ENCODE peak calls at places on chromosomes 4 and X, in four cellular contexts. C is AG09309, G is fibroblast of the aortic adventitia, B is AG10803. A is an unnamed sample.

GRCh38 chr4:40908702-40909362 is 159.1 kb downstream of the NSUN7 start:
- DNase-seq in C (no peak), G (peak), B (peak), A (no peak)

GRCh38 chr4:74111990-74112389 is 13.0 kb upstream of the CXCL2 start:
- DNase-seq in C (no peak), G (peak), B (peak), A (peak)

GRCh38 chr4:25704516-25704915 is 48.9 kb downstream of the SLC34A2 start:
- DNase-seq in C (no peak), G (no peak), B (no peak), A (no peak)

GRCh38 chrX:129701624-129702069 is 37.1 kb upstream of the XPNPEP2 start:
- DNase-seq in C (no peak), G (peak), B (peak), A (no peak)

GRCh38 chr4:131459430-131460101 is 1689.5 kb upstream of the PCDH10 start:
- DNase-seq in C (no peak), G (no peak), B (no peak), A (no peak)

GRCh38 chrX:15790766-15791380 is 589 bp downstream of the ZRSR2 start:
- DNase-seq in C (no peak), G (peak), B (peak), A (no peak)

GRCh38 chrX:130260316-130260715 is 8.4 kb downstream of the ZNF280C start:
- DNase-seq in C (peak), G (no peak), B (no peak), A (no peak)

GRCh38 chr4:1512738-1513660 is 106.8 kb upstream of the NKX1-1 start:
- DNase-seq in C (no peak), G (no peak), B (peak), A (no peak)

GRCh38 chrX:68490644-68491043 is 8.2 kb upstream of the YIPF6 start:
- DNase-seq in C (no peak), G (peak), B (peak), A (peak)

GRCh38 chrX:154378799-154379568 is at the start of gene EMD:
- DNase-seq in C (peak), G (peak), B (peak), A (peak)

GRCh38 chr4:71026086-71026485 is 32.6 kb downstream of the DCK start:
- DNase-seq in C (peak), G (peak), B (peak), A (peak)

GRCh38 chr4:89296399-89296798 is 11.2 kb downstream of the GPRIN3 start:
- DNase-seq in C (no peak), G (no peak), B (no peak), A (no peak)
- H3K4me3 ChIP-seq in C (no peak), G (no peak), B (no peak), A (no peak)

DNA sequence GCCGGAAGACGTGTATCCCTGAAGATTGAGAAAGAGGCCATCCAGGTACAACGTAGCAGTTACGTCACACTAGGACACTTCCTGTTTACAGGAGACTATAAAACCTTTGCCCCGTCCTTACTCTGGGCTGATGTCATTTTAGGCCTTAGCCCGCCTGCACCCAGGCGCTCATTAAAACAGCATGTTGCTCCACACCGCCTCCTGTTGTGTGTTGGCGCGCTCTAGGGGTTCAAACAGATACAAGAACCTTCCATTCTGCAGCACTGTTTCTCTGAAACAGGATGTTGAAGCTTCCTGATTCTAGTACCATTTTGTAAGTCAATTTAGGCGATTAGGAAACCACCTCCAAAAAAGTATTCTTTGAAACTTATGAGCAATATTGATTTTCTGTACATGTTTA is 722.1 kb downstream of the PCDH7 start:
- DNase-seq in C (no peak), G (no peak), B (no peak), A (no peak)
- TF ChIP-seq CTCF in C (no peak), G (no peak), B (no peak), A (no peak)

DNA sequence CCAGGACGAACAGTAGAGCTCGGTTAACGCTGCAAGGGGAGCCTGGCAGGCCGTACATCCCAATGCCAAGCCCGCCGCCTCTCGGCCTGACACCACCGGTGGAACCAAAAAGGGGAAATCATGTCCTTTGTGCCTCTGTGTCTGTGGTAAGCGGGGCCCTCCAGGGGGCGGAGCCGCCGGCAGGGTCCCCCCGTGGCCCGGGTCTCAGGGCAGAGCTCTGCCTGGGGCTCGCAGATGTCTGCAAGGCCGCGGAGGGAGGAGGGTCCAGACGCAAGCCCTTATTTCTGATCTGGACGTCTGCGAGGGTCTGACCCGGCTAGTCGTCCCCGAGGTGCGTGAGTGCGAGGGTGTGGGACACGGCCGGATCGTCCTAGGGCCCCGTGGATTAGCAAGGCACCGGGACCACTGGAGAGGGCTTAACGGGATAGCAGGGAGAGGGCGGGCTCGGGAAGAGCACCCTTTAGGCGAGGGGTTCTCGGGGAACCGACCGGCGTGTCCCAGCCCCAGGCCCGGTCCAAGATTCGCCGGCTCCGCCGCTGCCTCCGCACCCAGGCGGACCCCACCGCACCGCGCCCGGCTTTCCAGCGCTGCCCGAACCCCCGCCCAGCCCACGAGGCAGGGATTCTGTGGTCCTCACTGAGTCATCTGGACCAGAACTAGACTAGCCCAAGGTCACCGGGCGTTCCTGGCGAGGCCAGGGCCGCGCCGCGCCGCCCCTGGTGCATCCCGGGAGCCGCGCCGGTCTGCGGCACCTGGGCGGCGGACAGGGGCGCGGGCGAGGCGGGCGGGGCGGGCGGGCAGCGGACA is 858 bp upstream of the FAM193A start:
- DNase-seq in C (no peak), G (peak), B (peak), A (no peak)
- H3K4me3 ChIP-seq in C (peak), G (peak), B (peak), A (peak)

DNA sequence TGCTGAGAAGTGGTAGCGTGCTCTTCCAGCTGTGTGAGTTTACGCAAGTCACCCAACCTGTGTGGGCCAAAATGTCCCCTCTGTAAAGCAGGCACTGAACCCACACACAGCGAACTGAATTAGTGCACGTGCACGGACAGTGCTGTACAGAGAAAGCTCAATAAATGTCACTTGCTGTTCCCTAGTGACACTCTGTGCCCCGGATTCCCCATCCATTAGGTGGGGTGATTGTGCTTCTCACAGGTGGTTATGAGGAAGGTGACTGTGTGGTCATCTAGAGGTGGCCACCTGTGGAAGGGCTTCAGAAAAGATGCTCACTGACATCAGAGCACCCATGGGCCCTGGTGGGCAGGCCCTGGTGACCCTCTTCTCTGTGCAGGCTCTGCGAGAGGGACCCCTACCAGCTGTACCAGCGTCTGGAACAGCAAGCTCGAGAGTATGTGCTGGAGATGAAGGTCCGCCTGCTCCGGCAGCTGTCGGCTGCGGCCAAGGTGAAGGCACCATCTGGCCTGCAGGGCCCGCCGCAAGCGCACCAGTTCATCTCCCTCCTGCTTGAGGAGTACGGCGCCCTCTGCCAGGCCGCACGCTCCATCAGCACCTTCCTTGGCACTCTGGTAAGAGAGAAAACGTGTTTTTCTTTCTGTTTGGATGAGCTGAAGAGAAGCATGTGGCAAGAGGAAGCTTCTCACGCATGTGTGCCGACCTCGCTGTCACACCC is 94.3 kb downstream of the FAM193A start:
- DNase-seq in C (no peak), G (no peak), B (no peak), A (no peak)
- TF ChIP-seq CTCF in C (no peak), G (no peak), B (no peak), A (no peak)

DNA sequence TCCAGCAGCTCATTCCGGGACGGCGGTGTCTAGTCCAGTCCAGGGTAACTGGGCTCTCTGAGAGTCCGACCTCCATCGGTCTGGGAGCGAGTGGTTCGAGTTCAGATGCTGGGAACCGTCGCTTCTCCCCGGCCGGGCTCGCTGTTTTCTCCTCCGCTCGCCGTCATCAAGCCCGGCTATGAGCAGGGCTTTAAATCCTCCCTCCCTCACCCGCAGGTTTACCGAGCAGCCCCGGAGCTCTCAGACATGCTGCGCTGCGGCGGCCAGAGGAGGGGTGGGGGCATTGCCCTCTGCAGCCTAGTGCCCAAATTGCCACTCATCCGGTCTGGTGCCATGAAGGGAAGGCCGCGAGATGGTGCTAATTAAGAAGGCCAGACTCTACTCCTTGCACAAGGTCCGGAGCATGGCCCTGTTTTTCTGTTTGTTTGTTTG is 23.2 kb downstream of the HAND2 start:
- DNase-seq in C (no peak), G (no peak), B (no peak), A (no peak)
- H3K4me3 ChIP-seq in C (no peak), G (no peak), B (no peak), A (peak)

GRCh38 chr4:149914101-149914500 is 98.5 kb upstream of the IQCM start:
- DNase-seq in C (no peak), G (no peak), B (no peak), A (no peak)

GRCh38 chr4:149911371-149911770 is 95.7 kb upstream of the IQCM start:
- DNase-seq in C (no peak), G (no peak), B (no peak), A (no peak)

GRCh38 chr4:149911995-149912394 is 96.4 kb upstream of the IQCM start:
- DNase-seq in C (no peak), G (no peak), B (no peak), A (peak)

GRCh38 chr4:149910604-149911367 is 95.1 kb upstream of the IQCM start:
- DNase-seq in C (no peak), G (no peak), B (no peak), A (no peak)

DNA sequence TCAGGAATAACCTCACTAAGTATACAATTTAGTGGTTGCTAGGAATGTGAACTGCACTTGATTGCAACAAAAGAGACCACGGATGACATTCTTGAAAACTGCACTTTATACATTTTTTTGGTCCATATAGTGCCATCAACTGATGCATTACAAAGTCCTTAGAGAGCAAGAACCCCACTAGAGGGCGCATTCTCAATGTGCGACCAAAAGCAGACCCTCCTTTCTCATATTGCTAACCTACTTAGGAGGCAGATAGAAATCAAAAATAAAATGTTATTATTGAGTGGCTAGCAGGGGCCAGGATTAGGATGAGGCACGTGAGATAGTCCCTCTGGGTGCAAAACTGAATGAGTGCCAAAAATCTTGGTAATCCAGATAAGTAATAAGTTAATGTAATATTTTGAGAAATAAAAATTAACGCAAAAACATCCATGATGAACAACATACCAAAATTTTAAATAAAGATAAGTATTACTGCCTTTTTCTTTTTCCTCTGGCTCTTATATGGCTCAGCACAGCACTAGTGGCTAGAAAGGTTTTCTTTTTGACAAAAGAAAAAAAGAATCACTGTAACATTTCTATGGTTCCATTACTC is 99.0 kb upstream of the IQCM start:
- DNase-seq in C (peak), G (peak), B (peak), A (peak)
- TF ChIP-seq CTCF in C (peak), G (peak), B (peak), A (peak)

GRCh38 chr4:76640252-76640925 is 205.4 kb downstream of the SHROOM3 start:
- DNase-seq in C (no peak), G (no peak), B (no peak), A (no peak)
- H3K4me3 ChIP-seq in C (no peak), G (no peak), B (no peak), A (no peak)

GRCh38 chrX:105973387-105973739 is 65.2 kb downstream of the SERPINA7 start:
- DNase-seq in C (no peak), G (no peak), B (no peak), A (no peak)
- TF ChIP-seq CTCF in C (no peak), G (no peak), B (no peak), A (no peak)

DNA sequence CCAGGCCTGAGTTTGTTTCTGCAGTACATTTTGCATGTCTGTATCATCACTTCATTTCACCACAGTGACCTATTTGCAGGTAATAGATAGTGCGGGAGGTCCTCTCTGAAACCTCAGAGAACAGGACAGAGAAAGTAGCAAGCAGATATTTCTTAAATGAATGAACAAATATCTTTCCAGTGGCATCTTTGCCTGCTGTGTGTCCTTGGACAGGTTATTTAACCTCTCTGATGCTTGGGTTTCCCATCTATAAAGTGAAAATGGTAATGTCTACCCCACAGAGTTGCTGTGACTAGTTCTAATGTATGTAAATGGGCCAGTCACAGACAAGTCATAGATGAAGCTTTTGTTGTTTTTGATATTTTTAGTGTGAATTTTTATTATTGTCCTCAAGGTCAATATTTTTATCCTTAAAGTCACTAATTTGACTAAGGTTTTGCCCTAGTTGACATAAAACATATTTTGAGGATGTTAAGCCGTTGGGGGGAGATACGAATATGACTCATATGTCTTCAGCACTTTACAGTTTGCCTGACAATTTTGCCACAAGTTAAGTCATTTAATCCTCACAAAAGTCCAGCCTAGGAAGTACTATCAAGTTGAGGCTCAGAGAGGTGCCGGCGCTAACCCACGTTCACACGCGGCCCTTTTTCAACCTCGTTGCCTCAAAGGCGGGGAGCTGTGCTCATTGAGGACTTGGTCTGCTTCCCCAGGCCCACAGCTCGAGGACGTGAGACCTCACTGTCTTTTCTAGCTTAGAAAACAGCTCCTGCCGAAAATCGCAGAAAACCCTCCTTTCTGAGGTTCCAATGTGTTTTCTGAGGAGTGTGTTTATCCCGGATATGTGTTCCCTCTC is 126.7 kb upstream of the STX18 start:
- DNase-seq in C (no peak), G (no peak), B (no peak), A (no peak)
- H3K4me3 ChIP-seq in C (no peak), G (no peak), B (no peak), A (no peak)

A was measured in retinal pigment epithelial cell.